ENCODE peak calls at places on chromosomes 13 and 19, in four cellular contexts. T is mammary epithelial cell, D is transverse colon, Y is PC-3. N is an unnamed sample.

GRCh38 chr13:98089246-98089645 is 53.6 kb upstream of the FARP1 start:
- DNase-seq in T (peak; percentile 5), D (no peak), Y (no peak), N (no peak)

GRCh38 chr13:47672982-47673670 is 327.9 kb downstream of the SUCLA2 start:
- DNase-seq in T (peak; percentile 32), D (no peak), Y (peak; percentile 2), N (no peak)

GRCh38 chr19:44762033-44762432 is 13.5 kb downstream of the BCL3 start:
- DNase-seq in T (no peak), D (no peak), Y (no peak), N (no peak)

GRCh38 chr19:43639507-43640423 is at the start of gene CADM4:
- DNase-seq in T (no peak), D (peak; percentile 44), Y (no peak), N (no peak)

GRCh38 chr13:98983182-98983581 is 5.3 kb upstream of the DOCK9 start:
- DNase-seq in T (no peak), D (no peak), Y (no peak), N (no peak)

GRCh38 chr19:47469719-47470118 is 2.0 kb downstream of the SLC8A2 start:
- DNase-seq in T (no peak), D (no peak), Y (no peak), N (no peak)

GRCh38 chr19:12000152-12000981 is 35.1 kb downstream of the ZNF433 start:
- DNase-seq in T (peak; percentile 52), D (no peak), Y (no peak), N (no peak)

GRCh38 chr13:91017031-91017668 is 330.3 kb upstream of the MIR17HG start:
- DNase-seq in T (peak; percentile 42), D (no peak), Y (peak; percentile 78), N (peak; percentile 65)

GRCh38 chr19:44576843-44577565 is 36.4 kb upstream of the IGSF23 start:
- DNase-seq in T (peak; percentile 56), D (peak; percentile 57), Y (peak; percentile 71), N (peak; percentile 78)

GRCh38 chr13:66644855-66645460 is 585.2 kb downstream of the PCDH9 start:
- DNase-seq in T (no peak), D (no peak), Y (no peak), N (no peak)

GRCh38 chr19:30281903-30282302 is 90.3 kb upstream of the ZNF536 start:
- DNase-seq in T (no peak), D (no peak), Y (no peak), N (no peak)

GRCh38 chr13:50277127-50277526 is 261.9 kb downstream of the KCNRG start:
- DNase-seq in T (peak; percentile 61), D (no peak), Y (no peak), N (no peak)

GRCh38 chr19:49613374-49613773 is 22.4 kb downstream of the PRR12 start:
- DNase-seq in T (no peak), D (no peak), Y (peak; percentile 63), N (no peak)

GRCh38 chr13:40622761-40623160 is 43.7 kb downstream of the FOXO1 start:
- DNase-seq in T (no peak), D (no peak), Y (no peak), N (peak; percentile 85)

GRCh38 chr13:72716776-72717175 is 10.7 kb downstream of the MZT1 start:
- DNase-seq in T (no peak), D (no peak), Y (no peak), N (no peak)
- H3K36me3 ChIP-seq in T (peaks cover 14% of the 10 kb centered on the region), D (no peaks in the 10 kb centered on the region), Y (peaks cover 32% of the 10 kb centered on the region), N (peaks cover 48% of the 10 kb centered on the region)

GRCh38 chr13:73610799-73611592 is 523.2 kb downstream of the KLF12 start:
- DNase-seq in T (peak; percentile 63), D (no peak), Y (peak; percentile 57), N (no peak)
- H3K36me3 ChIP-seq in T (no peaks in the 10 kb centered on the region), D (no peaks in the 10 kb centered on the region), Y (no peaks in the 10 kb centered on the region), N (no peaks in the 10 kb centered on the region)

DNA sequence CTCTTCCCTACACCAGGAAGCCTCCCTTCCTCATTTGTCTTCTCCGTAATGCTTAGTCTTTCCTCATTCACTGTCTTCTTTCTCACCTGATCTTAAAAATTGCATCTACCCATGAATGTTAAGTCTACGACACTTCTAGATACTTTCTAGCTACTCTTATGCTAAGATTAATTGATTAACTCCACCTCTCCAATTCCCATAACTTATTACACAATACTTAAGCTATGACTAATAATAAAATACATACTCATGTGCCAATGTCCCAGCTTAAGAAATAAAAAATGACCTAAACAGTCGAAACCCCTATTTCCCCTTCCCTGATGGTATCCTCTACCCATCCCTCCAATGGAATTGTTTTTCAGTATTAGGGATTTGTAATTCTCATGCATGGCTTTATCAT is 22.8 kb upstream of the ZNF527 start:
- DNase-seq in T (no peak), D (no peak), Y (no peak), N (no peak)
- H3K36me3 ChIP-seq in T (no peaks in the 10 kb centered on the region), D (no peaks in the 10 kb centered on the region), Y (peaks cover 50% of the 10 kb centered on the region), N (peaks cover 13% of the 10 kb centered on the region)

GRCh38 chr13:113514844-113515243 is 24.3 kb upstream of the DCUN1D2 start:
- DNase-seq in T (no peak), D (no peak), Y (no peak), N (no peak)

GRCh38 chr13:113520571-113520970 is 30.1 kb upstream of the DCUN1D2 start:
- DNase-seq in T (no peak), D (no peak), Y (no peak), N (no peak)

GRCh38 chr13:113513761-113514160 is 23.2 kb upstream of the DCUN1D2 start:
- DNase-seq in T (no peak), D (no peak), Y (no peak), N (no peak)

GRCh38 chr13:113518080-113518803 is 27.7 kb upstream of the DCUN1D2 start:
- DNase-seq in T (no peak), D (no peak), Y (no peak), N (no peak)

DNA sequence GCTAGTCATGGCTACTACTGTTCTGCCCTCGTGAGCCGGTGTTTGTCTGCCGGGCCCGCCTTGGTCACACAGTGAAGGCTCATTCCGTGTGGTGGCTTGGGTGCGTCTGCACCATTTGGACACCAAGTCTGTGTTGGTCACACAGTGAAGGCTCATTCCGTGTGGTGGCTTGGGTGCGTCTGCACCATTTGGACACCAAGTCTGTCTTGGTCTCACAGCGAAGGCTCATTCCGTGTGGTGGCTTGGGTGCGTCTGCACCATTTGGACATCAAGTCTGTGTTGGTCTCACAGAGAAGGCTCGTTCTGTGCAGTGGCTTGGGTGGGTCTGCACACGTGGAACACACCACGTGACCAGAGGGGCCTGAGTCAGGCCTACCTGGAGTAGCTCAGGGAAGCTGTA is 29.0 kb upstream of the DCUN1D2 start:
- DNase-seq in T (no peak), D (no peak), Y (no peak), N (no peak)
- H3K36me3 ChIP-seq in T (peaks cover 15% of the 10 kb centered on the region), D (no peaks in the 10 kb centered on the region), Y (no peaks in the 10 kb centered on the region), N (peaks cover 17% of the 10 kb centered on the region)